ENCODE peak calls at places on chromosomes 13 and 19, in four cellular contexts. One of them, this sample, is unnamed.

GRCh38 chr13:93183302-93183701 is 43.3 kb upstream of the GPC6 start:
- DNase-seq in astrocyte: no peak
- DNase-seq in MCF 10A: peak; percentile 12
- DNase-seq in effector CD8-positive, alpha-beta T cell: no peak
- DNase-seq in this sample: no peak

GRCh38 chr19:38210458-38210987 is 13.5 kb downstream of the DPF1 start:
- DNase-seq in astrocyte: no peak
- DNase-seq in MCF 10A: no peak
- DNase-seq in effector CD8-positive, alpha-beta T cell: no peak
- DNase-seq in this sample: no peak

GRCh38 chr19:12773571-12773970 is 1.8 kb downstream of the HOOK2 start:
- DNase-seq in astrocyte: no peak
- DNase-seq in MCF 10A: peak; percentile 55
- DNase-seq in effector CD8-positive, alpha-beta T cell: no peak
- DNase-seq in this sample: no peak

GRCh38 chr13:28532226-28533048 is 37.5 kb upstream of the FLT1 start:
- DNase-seq in astrocyte: no peak
- DNase-seq in MCF 10A: no peak
- DNase-seq in effector CD8-positive, alpha-beta T cell: no peak
- DNase-seq in this sample: no peak

GRCh38 chr19:437027-437426 is 23.8 kb downstream of the SHC2 start:
- DNase-seq in astrocyte: no peak
- DNase-seq in MCF 10A: no peak
- DNase-seq in effector CD8-positive, alpha-beta T cell: no peak
- DNase-seq in this sample: no peak

GRCh38 chr19:43638991-43639494 is 607 bp downstream of the CADM4 start:
- DNase-seq in astrocyte: no peak
- DNase-seq in MCF 10A: no peak
- DNase-seq in effector CD8-positive, alpha-beta T cell: no peak
- DNase-seq in this sample: no peak

GRCh38 chr19:38158730-38159129 is 65.3 kb downstream of the DPF1 start:
- DNase-seq in astrocyte: no peak
- DNase-seq in MCF 10A: no peak
- DNase-seq in effector CD8-positive, alpha-beta T cell: no peak
- DNase-seq in this sample: no peak

GRCh38 chr19:2246801-2247361 is 2.2 kb upstream of the AMH start:
- DNase-seq in astrocyte: no peak
- DNase-seq in MCF 10A: peak; percentile 67
- DNase-seq in effector CD8-positive, alpha-beta T cell: no peak
- DNase-seq in this sample: no peak

GRCh38 chr13:49098198-49098597 is 121.9 kb upstream of the MLNR start:
- DNase-seq in astrocyte: peak; percentile 99
- DNase-seq in MCF 10A: peak; percentile 86
- DNase-seq in effector CD8-positive, alpha-beta T cell: no peak
- DNase-seq in this sample: no peak

GRCh38 chr19:27676334-27676733 is 1536.6 kb downstream of the UQCRFS1 start:
- DNase-seq in astrocyte: no peak
- DNase-seq in MCF 10A: no peak
- DNase-seq in effector CD8-positive, alpha-beta T cell: no peak
- DNase-seq in this sample: no peak

GRCh38 chr19:29645911-29646310 is 19.4 kb upstream of the PLEKHF1 start:
- DNase-seq in astrocyte: peak; percentile 61
- DNase-seq in MCF 10A: peak; percentile 89
- DNase-seq in effector CD8-positive, alpha-beta T cell: no peak
- DNase-seq in this sample: no peak

GRCh38 chr13:94315188-94315587 is 164.3 kb downstream of the DCT start:
- DNase-seq in astrocyte: no peak
- DNase-seq in MCF 10A: no peak
- DNase-seq in effector CD8-positive, alpha-beta T cell: no peak
- DNase-seq in this sample: no peak

GRCh38 chr13:107284168-107284567 is 716.2 kb upstream of the ARGLU1 start:
- DNase-seq in astrocyte: peak; percentile 39
- DNase-seq in MCF 10A: peak; percentile 33
- DNase-seq in effector CD8-positive, alpha-beta T cell: no peak
- DNase-seq in this sample: no peak

GRCh38 chr13:97901716-97902115 is 51.8 kb upstream of the IPO5 start:
- DNase-seq in astrocyte: no peak
- DNase-seq in MCF 10A: no peak
- DNase-seq in effector CD8-positive, alpha-beta T cell: no peak
- DNase-seq in this sample: no peak

GRCh38 chr13:42751693-42752092 is 29.7 kb upstream of the FAM216B start:
- DNase-seq in astrocyte: no peak
- DNase-seq in MCF 10A: no peak
- DNase-seq in effector CD8-positive, alpha-beta T cell: no peak
- DNase-seq in this sample: no peak

GRCh38 chr19:23440791-23441190 is 45.5 kb upstream of the ZNF91 start:
- DNase-seq in astrocyte: no peak
- DNase-seq in MCF 10A: no peak
- DNase-seq in effector CD8-positive, alpha-beta T cell: no peak
- DNase-seq in this sample: no peak

GRCh38 chr13:71867101-71867814 is at the start of gene DACH1:
- DNase-seq in astrocyte: peak; percentile 71
- DNase-seq in MCF 10A: no peak
- DNase-seq in effector CD8-positive, alpha-beta T cell: no peak
- DNase-seq in this sample: peak; percentile 49

GRCh38 chr19:35983177-35983576 is 11.8 kb upstream of the SDHAF1 start:
- DNase-seq in astrocyte: no peak
- DNase-seq in MCF 10A: no peak
- DNase-seq in effector CD8-positive, alpha-beta T cell: no peak
- DNase-seq in this sample: no peak

GRCh38 chr19:39297931-39298634 is 1.9 kb downstream of the IFNL1 start:
- DNase-seq in astrocyte: no peak
- DNase-seq in MCF 10A: no peak
- DNase-seq in effector CD8-positive, alpha-beta T cell: no peak
- DNase-seq in this sample: no peak

GRCh38 chr19:11737964-11738745 is 591 bp downstream of the ZNF823 start:
- DNase-seq in astrocyte: no peak
- DNase-seq in MCF 10A: peak; percentile 55
- DNase-seq in effector CD8-positive, alpha-beta T cell: peak; percentile 22
- DNase-seq in this sample: no peak

GRCh38 chr13:36417328-36417727 is 15.0 kb upstream of the CCNA1 start:
- DNase-seq in astrocyte: no peak
- DNase-seq in MCF 10A: no peak
- DNase-seq in effector CD8-positive, alpha-beta T cell: no peak
- DNase-seq in this sample: no peak

GRCh38 chr19:17721821-17722220 is 2.5 kb downstream of the MAP1S start:
- DNase-seq in astrocyte: no peak
- DNase-seq in MCF 10A: peak; percentile 25
- DNase-seq in effector CD8-positive, alpha-beta T cell: no peak
- DNase-seq in this sample: no peak

GRCh38 chr19:55289117-55289796 is 5.5 kb downstream of the BRSK1 start:
- DNase-seq in astrocyte: no peak
- DNase-seq in MCF 10A: no peak
- DNase-seq in effector CD8-positive, alpha-beta T cell: no peak
- DNase-seq in this sample: no peak

GRCh38 chr13:51453959-51454703 is 1.3 kb upstream of the INTS6 start:
- DNase-seq in astrocyte: no peak
- DNase-seq in MCF 10A: peak; percentile 34
- DNase-seq in effector CD8-positive, alpha-beta T cell: no peak
- DNase-seq in this sample: no peak

GRCh38 chr13:36242761-36243160 is 28.4 kb upstream of the SOHLH2 start:
- DNase-seq in astrocyte: no peak
- DNase-seq in MCF 10A: no peak
- DNase-seq in effector CD8-positive, alpha-beta T cell: no peak
- DNase-seq in this sample: no peak

GRCh38 chr13:101977475-101977874 is 424.4 kb downstream of the FGF14 start:
- DNase-seq in astrocyte: no peak
- DNase-seq in MCF 10A: peak; percentile 52
- DNase-seq in effector CD8-positive, alpha-beta T cell: no peak
- DNase-seq in this sample: no peak

GRCh38 chr13:48437381-48437780 is 24.5 kb upstream of the LPAR6 start:
- DNase-seq in astrocyte: peak; percentile 62
- DNase-seq in MCF 10A: peak; percentile 44
- DNase-seq in effector CD8-positive, alpha-beta T cell: no peak
- DNase-seq in this sample: no peak

GRCh38 chr19:48308695-48309586 is 16.4 kb upstream of the EMP3 start:
- DNase-seq in astrocyte: no peak
- DNase-seq in MCF 10A: no peak
- DNase-seq in effector CD8-positive, alpha-beta T cell: no peak
- DNase-seq in this sample: no peak

This sample was measured in NCI-H1048.